ENCODE peak calls at places on chromosomes 1 and 21, in seven cellular contexts. J is adrenal gland, P is GM23338, X is fibroblast of lung, A is mammary epithelial cell, N is prostate gland, O is H9. Y is an unnamed sample.

GRCh38 chr1:231786126-231786525 is 159.5 kb downstream of the DISC1 start:
- DNase-seq in J (no peak), P (no peak), X (no peak), A (no peak), N (no peak), O (no peak), Y (no peak)

GRCh38 chr1:165532053-165532452 is 11.7 kb upstream of the LRRC52 start:
- DNase-seq in J (no peak), P (no peak), X (no peak), A (no peak), N (no peak), O (no peak), Y (no peak)

GRCh38 chr1:228804173-228804572 is 68.9 kb downstream of the RHOU start:
- DNase-seq in J (no peak), P (no peak), X (no peak), A (no peak), N (no peak), O (no peak), Y (no peak)

GRCh38 chr21:18249542-18250152 is 5.0 kb downstream of the CHODL start:
- DNase-seq in J (no peak), P (peak), X (no peak), A (no peak), N (no peak), O (no peak), Y (no peak)

GRCh38 chr1:69305621-69306020 is 262.1 kb upstream of the LRRC7 start:
- DNase-seq in J (no peak), P (peak), X (no peak), A (peak), N (no peak), O (peak), Y (no peak)

GRCh38 chr1:3874736-3875135 is 17.5 kb downstream of the DFFB start:
- DNase-seq in J (no peak), P (no peak), X (no peak), A (no peak), N (no peak), O (no peak), Y (no peak)

GRCh38 chr1:231236131-231236571 is 4.9 kb upstream of the GNPAT start:
- DNase-seq in J (no peak), P (no peak), X (no peak), A (no peak), N (peak), O (no peak), Y (no peak)

GRCh38 chr1:95098196-95098595 is 19.0 kb upstream of the TLCD4 start:
- DNase-seq in J (no peak), P (no peak), X (peak), A (no peak), N (no peak), O (no peak), Y (no peak)

GRCh38 chr1:6171546-6172124 is 8.5 kb downstream of the CHD5 start:
- DNase-seq in J (no peak), P (peak), X (no peak), A (no peak), N (no peak), O (peak), Y (no peak)

GRCh38 chr1:36450270-36450918 is at the start of gene OSCP1:
- DNase-seq in J (peak), P (peak), X (peak), A (peak), N (peak), O (peak), Y (peak)

GRCh38 chr1:178630418-178630817 is 94.6 kb upstream of the RALGPS2 start:
- DNase-seq in J (no peak), P (no peak), X (no peak), A (no peak), N (no peak), O (no peak), Y (no peak)

GRCh38 chr21:42303443-42303842 is 11.8 kb downstream of the TFF3 start:
- DNase-seq in J (no peak), P (no peak), X (no peak), A (no peak), N (no peak), O (no peak), Y (no peak)

DNA sequence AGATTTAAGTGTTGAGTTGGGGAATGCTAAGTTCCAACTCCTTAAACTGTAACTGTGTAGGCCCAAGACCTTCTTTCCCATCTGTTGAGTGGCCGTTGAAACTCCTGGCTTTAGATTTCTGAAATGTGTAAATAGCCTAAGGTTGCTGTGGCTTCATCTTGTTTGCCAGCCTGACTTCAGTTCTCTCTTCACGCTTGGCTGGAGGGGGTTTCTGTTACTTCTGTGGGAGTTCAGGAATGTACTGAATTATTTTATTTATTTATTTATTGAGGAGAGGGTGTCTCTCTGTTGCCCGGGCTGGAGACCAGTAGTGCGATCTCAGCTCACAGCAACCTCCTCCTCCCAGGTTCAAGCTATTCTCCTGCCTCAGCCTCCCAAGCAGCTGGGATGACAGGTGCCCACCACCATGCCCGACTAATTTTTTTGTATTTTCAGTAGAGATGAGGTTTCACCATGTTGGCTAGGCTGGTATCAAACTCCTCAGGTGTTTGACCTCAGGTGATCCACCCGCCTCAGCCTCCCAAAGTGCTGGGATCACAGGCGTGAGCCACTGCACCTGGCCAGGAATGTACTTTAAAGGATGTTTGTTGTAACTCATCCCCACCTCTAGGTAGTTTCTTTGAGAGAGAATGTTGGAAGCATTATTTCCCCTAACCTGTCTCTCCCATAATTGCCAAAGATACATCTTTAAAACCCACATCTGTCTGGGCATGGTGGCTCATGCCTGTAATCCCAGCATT is 5.9 kb downstream of the TTC39A start:
- DNase-seq in J (no peak), P (no peak), X (peak), A (no peak), N (no peak), O (no peak), Y (no peak)
- H3K27ac ChIP-seq in J (no peak), P (no peak), X (no peak), A (no peak), N (no peak), O (no peak), Y (no peak)

GRCh38 chr1:40244138-40244744 is 3.5 kb upstream of the TMCO2 start:
- DNase-seq in J (no peak), P (no peak), X (no peak), A (no peak), N (no peak), O (no peak), Y (no peak)

GRCh38 chr1:40241372-40241771 is 6.4 kb upstream of the TMCO2 start:
- DNase-seq in J (no peak), P (no peak), X (no peak), A (no peak), N (no peak), O (no peak), Y (no peak)

GRCh38 chr1:40239626-40240025 is 8.1 kb upstream of the TMCO2 start:
- DNase-seq in J (no peak), P (no peak), X (no peak), A (no peak), N (no peak), O (no peak), Y (no peak)

GRCh38 chr1:40243371-40243770 is 4.4 kb upstream of the TMCO2 start:
- DNase-seq in J (no peak), P (no peak), X (peak), A (no peak), N (no peak), O (no peak), Y (no peak)

GRCh38 chr1:40240390-40240789 is 7.3 kb upstream of the TMCO2 start:
- DNase-seq in J (no peak), P (no peak), X (no peak), A (no peak), N (no peak), O (no peak), Y (no peak)
- H3K27ac ChIP-seq in J (no peak), P (no peak), X (no peak), A (no peak), N (no peak), O (no peak), Y (no peak)

GRCh38 chr1:205915354-205915990 is 27.8 kb downstream of the SLC26A9 start:
- DNase-seq in J (no peak), P (no peak), X (no peak), A (no peak), N (no peak), O (peak), Y (no peak)
- H3K27ac ChIP-seq in J (no peak), P (no peak), X (no peak), A (no peak), N (no peak), O (no peak), Y (no peak)

GRCh38 chr1:234230414-234230862 is 142.8 kb upstream of the COA6 start:
- DNase-seq in J (no peak), P (no peak), X (peak), A (no peak), N (no peak), O (no peak), Y (no peak)
- H3K27ac ChIP-seq in J (no peak), P (no peak), X (no peak), A (no peak), N (no peak), O (no peak), Y (peak)

DNA sequence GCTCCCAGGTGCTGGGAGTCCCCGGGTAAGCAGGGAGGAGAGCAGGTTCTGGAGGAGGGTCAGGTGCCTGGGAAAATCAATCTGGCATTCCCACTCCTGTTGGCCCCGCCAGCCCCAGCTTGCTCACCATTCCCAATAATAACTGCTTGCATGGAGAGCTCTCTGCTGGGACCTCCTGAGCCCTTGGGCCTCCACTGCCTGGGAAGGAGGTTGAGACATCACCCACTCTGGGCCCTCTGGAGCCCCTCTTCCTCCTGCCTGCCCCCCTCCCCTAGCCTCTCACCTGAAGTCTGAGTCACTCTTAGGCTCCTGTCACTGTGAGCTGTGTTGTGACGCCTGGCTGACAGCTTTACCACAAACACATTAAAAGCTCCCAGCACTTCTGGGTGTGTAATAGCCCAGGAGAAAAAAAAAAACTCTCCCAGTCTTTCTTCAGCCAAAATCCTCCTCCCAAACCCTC is 4.8 kb downstream of the CAMK2N1 start:
- DNase-seq in J (no peak), P (no peak), X (no peak), A (peak), N (no peak), O (no peak), Y (no peak)
- H3K27ac ChIP-seq in J (no peak), P (no peak), X (peak), A (peak), N (no peak), O (no peak), Y (peak)

GRCh38 chr1:40760984-40761383 is 22.6 kb upstream of the KCNQ4 start:
- DNase-seq in J (peak), P (no peak), X (peak), A (no peak), N (no peak), O (no peak), Y (no peak)

GRCh38 chr1:40766560-40766959 is 17.0 kb upstream of the KCNQ4 start:
- DNase-seq in J (no peak), P (no peak), X (no peak), A (no peak), N (no peak), O (no peak), Y (no peak)

GRCh38 chr1:40766017-40766416 is 17.6 kb upstream of the KCNQ4 start:
- DNase-seq in J (no peak), P (no peak), X (no peak), A (no peak), N (no peak), O (no peak), Y (no peak)

GRCh38 chr1:40762144-40762923 is 21.3 kb upstream of the KCNQ4 start:
- DNase-seq in J (no peak), P (no peak), X (no peak), A (no peak), N (no peak), O (no peak), Y (no peak)

DNA sequence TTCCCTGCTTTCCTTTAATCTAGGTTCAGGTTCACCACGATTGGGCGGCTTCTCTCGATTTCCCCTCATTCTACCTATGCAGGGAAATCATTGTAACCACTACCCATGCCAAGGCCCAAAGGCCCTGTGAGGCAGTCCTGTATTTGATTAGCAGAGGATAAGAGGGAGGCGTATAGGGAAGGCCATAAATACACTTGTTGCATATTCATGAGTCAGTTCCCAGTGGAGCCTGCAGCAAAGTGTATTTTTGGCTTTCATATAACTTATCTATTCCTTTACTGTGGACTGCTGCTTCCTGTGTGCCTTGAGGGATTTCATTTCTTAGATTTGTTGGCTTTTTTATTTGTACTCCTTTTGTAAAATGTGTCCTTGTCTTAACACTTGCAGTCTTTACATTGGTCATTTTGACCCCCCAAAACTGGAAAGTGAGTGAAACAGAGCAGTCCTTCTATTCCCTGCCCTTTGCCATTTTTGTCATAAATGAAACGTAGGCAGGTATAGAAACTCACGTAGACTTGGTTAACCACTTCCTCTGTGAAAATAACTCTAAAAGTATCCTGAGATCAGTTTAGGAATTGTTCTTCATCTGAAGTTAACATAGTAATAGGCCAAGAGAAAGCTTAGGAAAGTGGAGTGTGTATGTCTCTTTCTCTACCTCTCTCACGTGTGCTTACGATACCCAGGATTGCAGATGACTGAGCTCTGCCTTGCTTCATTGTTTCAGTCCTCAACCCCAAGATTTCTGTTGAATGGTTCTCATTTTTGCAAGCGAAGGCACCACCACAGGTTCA is 19.6 kb upstream of the KCNQ4 start:
- DNase-seq in J (no peak), P (no peak), X (no peak), A (no peak), N (no peak), O (no peak), Y (no peak)
- H3K27ac ChIP-seq in J (no peak), P (no peak), X (no peak), A (no peak), N (no peak), O (no peak), Y (no peak)

DNA sequence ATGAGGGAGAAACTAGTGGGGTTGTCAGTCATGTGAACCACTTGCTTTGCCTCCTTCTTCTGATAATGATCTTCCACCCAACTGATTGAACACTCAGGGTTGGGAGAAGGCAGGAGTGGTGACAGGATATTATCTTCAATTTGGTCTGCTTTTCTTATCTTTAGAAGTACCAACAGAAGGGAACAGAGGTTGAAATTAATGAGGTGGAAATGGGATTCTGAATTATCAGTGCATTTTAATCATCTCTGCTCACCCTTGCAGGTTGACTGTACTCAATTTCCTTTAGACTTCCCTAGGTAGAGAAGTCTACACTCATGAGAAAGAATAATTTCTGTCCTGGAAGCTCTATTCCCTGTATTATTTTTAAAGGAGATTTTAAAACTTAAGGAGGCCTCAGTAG is 19.9 kb upstream of the PTPN14 start:
- DNase-seq in J (no peak), P (no peak), X (no peak), A (no peak), N (no peak), O (no peak), Y (no peak)
- H3K27ac ChIP-seq in J (no peak), P (no peak), X (no peak), A (peak), N (no peak), O (no peak), Y (no peak)

GRCh38 chr1:109151146-109151545 is 37.2 kb downstream of the ELAPOR1 start:
- DNase-seq in J (peak), P (peak), X (peak), A (peak), N (peak), O (peak), Y (peak)

GRCh38 chr1:109152196-109152595 is 38.3 kb downstream of the ELAPOR1 start:
- DNase-seq in J (no peak), P (no peak), X (no peak), A (no peak), N (peak), O (no peak), Y (no peak)

GRCh38 chr1:109151591-109151990 is 37.7 kb downstream of the ELAPOR1 start:
- DNase-seq in J (no peak), P (no peak), X (no peak), A (no peak), N (no peak), O (no peak), Y (no peak)

GRCh38 chr1:109148838-109149555 is 35.1 kb downstream of the ELAPOR1 start:
- DNase-seq in J (no peak), P (no peak), X (no peak), A (no peak), N (no peak), O (no peak), Y (no peak)

DNA sequence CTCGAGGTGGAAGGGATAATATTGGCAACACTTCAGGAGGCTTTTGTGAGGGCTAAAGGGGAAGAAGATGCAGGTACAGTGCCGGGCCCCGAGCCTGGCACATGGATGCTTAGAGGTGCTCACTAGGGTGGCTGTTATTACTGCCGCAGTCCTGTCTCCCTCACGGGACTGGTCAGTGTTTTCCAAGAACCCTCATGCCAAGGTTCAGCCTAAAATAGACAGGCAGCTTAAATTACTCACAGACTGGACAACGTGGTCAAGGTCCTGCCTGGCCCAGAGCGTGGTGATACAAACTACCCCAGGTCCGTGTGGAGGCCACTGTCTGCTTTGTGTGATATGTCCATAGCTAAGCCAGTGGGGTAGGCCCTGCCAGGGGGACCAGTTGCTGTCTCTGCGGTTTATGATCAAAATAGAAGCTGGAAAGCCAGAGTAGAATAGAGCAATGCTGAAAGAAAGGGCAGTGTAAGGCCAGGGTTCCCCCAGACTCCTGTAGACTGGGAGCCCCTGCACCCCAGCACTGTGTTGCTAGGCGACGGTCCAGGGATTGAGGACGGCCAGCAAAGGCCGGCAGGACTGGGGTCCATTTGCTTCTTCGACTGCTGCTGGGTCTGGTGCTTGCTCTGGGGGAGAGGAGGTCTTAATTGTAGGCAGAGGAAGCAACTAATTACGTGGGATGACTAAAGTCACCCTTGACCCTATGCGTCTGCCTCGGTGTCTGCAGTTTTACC is 36.1 kb downstream of the ELAPOR1 start:
- DNase-seq in J (peak), P (no peak), X (no peak), A (no peak), N (no peak), O (no peak), Y (no peak)
- H3K27ac ChIP-seq in J (peak), P (no peak), X (no peak), A (no peak), N (peak), O (no peak), Y (no peak)

GRCh38 chr1:85220756-85221166 is 19.9 kb upstream of the SYDE2 start:
- DNase-seq in J (no peak), P (no peak), X (peak), A (no peak), N (no peak), O (no peak), Y (no peak)
- H3K27ac ChIP-seq in J (no peak), P (no peak), X (no peak), A (no peak), N (no peak), O (no peak), Y (no peak)

DNA sequence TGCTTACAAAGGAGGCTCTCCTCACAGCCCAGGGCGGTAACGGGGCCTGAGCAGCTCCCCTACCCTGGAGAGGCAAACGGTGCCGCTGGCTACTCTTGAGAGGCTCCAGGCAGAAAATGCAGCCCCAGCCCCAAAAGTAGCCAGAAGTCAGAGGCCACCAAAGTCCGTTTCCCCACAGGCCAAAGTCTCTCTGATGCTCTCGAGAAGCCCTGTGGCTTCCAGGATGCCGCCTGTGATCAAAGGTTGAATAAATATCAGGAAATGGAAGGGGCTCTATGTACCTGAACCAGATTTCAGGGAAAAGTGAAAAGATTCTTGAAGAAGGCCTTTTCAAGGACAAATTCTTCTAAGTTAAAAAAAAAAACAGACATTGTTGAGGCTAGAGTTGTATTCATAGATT is 4.2 kb downstream of the PANK4 start:
- DNase-seq in J (no peak), P (no peak), X (no peak), A (no peak), N (no peak), O (no peak), Y (no peak)
- H3K27ac ChIP-seq in J (no peak), P (no peak), X (no peak), A (no peak), N (no peak), O (no peak), Y (no peak)

Y was measured in substantia nigra.